ENCODE peak calls at places on chromosomes 6 and 20, in five cellular contexts. M, D, S, C and K are unnamed samples.

GRCh38 chr20:2859330-2860121 is 13.8 kb upstream of the PTPRA start:
- DNase-seq in M (peak), D (no peak), S (no peak), C (no peak), K (no peak)

GRCh38 chr6:46521464-46521971 is 30.3 kb upstream of the RCAN2 start:
- DNase-seq in M (peak), D (no peak), S (no peak), C (no peak), K (no peak)

GRCh38 chr20:14622796-14623195 is 285.4 kb upstream of the FLRT3 start:
- DNase-seq in M (peak), D (no peak), S (no peak), C (no peak), K (no peak)

GRCh38 chr6:7833753-7834075 is 76.9 kb downstream of the TXNDC5 start:
- DNase-seq in M (no peak), D (no peak), S (no peak), C (no peak), K (no peak)

GRCh38 chr6:25942561-25943147 is 12.2 kb upstream of the SLC17A2 start:
- DNase-seq in M (peak), D (no peak), S (no peak), C (peak), K (no peak)

GRCh38 chr6:47070461-47070860 is 28.3 kb upstream of the ADGRF1 start:
- DNase-seq in M (no peak), D (no peak), S (no peak), C (no peak), K (no peak)

GRCh38 chr20:33401042-33401921 is at the start of gene CDK5RAP1:
- DNase-seq in M (peak), D (peak), S (peak), C (peak), K (peak)

GRCh38 chr6:56864171-56864616 is 90.7 kb upstream of the BEND6 start:
- DNase-seq in M (peak), D (no peak), S (no peak), C (no peak), K (no peak)

GRCh38 chr6:14713008-14713452 is 532.8 kb upstream of the JARID2 start:
- DNase-seq in M (peak), D (peak), S (no peak), C (no peak), K (no peak)

GRCh38 chr6:148737806-148738205 is 9.0 kb upstream of the UST start:
- DNase-seq in M (no peak), D (no peak), S (no peak), C (no peak), K (no peak)

GRCh38 chr20:5657190-5657872 is 92.9 kb upstream of the SHLD1 start:
- DNase-seq in M (peak), D (peak), S (no peak), C (no peak), K (no peak)

GRCh38 chr20:56716806-56717205 is 87.7 kb downstream of the TFAP2C start:
- DNase-seq in M (no peak), D (no peak), S (no peak), C (no peak), K (no peak)

GRCh38 chr6:20459682-20460081 is 58.0 kb downstream of the E2F3 start:
- DNase-seq in M (no peak), D (no peak), S (no peak), C (no peak), K (no peak)

GRCh38 chr20:12237772-12238171 is 320.1 kb downstream of the BTBD3 start:
- DNase-seq in M (peak), D (no peak), S (no peak), C (no peak), K (no peak)

GRCh38 chr20:40860487-40860902 is 168.1 kb upstream of the TOP1 start:
- DNase-seq in M (peak), D (no peak), S (no peak), C (no peak), K (no peak)

GRCh38 chr6:137370871-137371633 is 123.1 kb downstream of the OLIG3 start:
- DNase-seq in M (peak), D (no peak), S (no peak), C (peak), K (no peak)
- TF ChIP-seq CTCF in M (peak), D (no peak), S (no peak), C (peak), K (no peak)

GRCh38 chr6:166591026-166591425 is 4.5 kb upstream of the RAMACL start:
- DNase-seq in M (no peak), D (no peak), S (no peak), C (no peak), K (no peak)
- TF ChIP-seq CTCF in M (no peak), D (no peak), S (no peak), C (no peak), K (no peak)

GRCh38 chr6:52788478-52788877 is 15.1 kb downstream of the GSTA1 start:
- DNase-seq in M (no peak), D (no peak), S (no peak), C (no peak), K (no peak)
- TF ChIP-seq CTCF in M (no peak), D (no peak), S (no peak), C (no peak), K (no peak)

GRCh38 chr6:52576392-52577021 is 353 bp downstream of the TRAM2 start:
- DNase-seq in M (peak), D (peak), S (no peak), C (peak), K (peak)
- TF ChIP-seq CTCF in M (peak), D (peak), S (peak), C (peak), K (peak)

GRCh38 chr6:30194797-30195690 is 18.2 kb downstream of the TRIM26 start:
- DNase-seq in M (peak), D (no peak), S (no peak), C (no peak), K (no peak)

GRCh38 chr6:30192076-30192475 is 21.1 kb downstream of the TRIM26 start:
- DNase-seq in M (peak), D (no peak), S (no peak), C (no peak), K (no peak)

GRCh38 chr6:30196376-30196775 is 16.8 kb downstream of the TRIM26 start:
- DNase-seq in M (no peak), D (no peak), S (no peak), C (no peak), K (no peak)

GRCh38 chr6:30198166-30199084 is 14.8 kb downstream of the TRIM26 start:
- DNase-seq in M (no peak), D (no peak), S (no peak), C (no peak), K (no peak)

DNA sequence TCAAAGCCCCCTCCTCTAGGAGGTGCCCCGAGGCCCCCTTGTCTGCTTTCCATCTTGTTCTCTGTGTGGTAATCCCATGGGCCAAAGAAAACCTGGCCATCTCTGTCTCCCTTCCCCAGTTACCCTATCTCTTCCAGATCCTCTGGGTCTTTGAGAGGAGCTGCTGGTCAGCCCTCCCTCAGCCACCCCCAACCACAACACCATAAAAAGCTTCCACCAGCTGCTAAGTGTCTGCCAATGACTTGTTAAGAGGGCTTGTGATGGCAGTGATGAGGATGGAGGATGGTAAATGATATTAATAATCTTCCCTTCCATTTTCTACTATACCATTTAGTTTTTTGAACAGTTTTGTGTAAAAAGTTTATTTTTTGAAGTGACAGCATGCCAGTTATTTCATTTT is 17.3 kb downstream of the TRIM26 start:
- DNase-seq in M (no peak), D (no peak), S (no peak), C (no peak), K (no peak)
- TF ChIP-seq CTCF in M (no peak), D (no peak), S (no peak), C (no peak), K (no peak)